ENCODE peak calls at places on chromosome 13, in four cellular contexts. C, Q, H and T are unnamed samples.
A peak's percentile ranks its signal among the peaks of the same experiment; 100 is the strongest.

GRCh38 chr13:114118763-114119123 is 13.7 kb downstream of the RASA3 start:
- DNase-seq in C (no peak), Q (no peak), H (no peak), T (peak; percentile 88)

GRCh38 chr13:35771898-35772297 is 295.4 kb upstream of the MAB21L1 start:
- DNase-seq in C (peak; percentile 80), Q (no peak), H (no peak), T (peak; percentile 92)

GRCh38 chr13:67155898-67156717 is 74.0 kb downstream of the PCDH9 start:
- DNase-seq in C (no peak), Q (no peak), H (no peak), T (no peak)

GRCh38 chr13:43908156-43909126 is 28.7 kb downstream of the LACC1 start:
- DNase-seq in C (peak; percentile 75), Q (no peak), H (no peak), T (peak; percentile 77)

GRCh38 chr13:26558074-26558805 is 757 bp downstream of the WASF3 start:
- DNase-seq in C (no peak), Q (no peak), H (no peak), T (peak; percentile 20)

GRCh38 chr13:19085876-19086275 is 95.7 kb downstream of the TUBA3C start:
- DNase-seq in C (no peak), Q (no peak), H (no peak), T (no peak)

GRCh38 chr13:50320297-50320862 is 305.1 kb downstream of the KCNRG start:
- DNase-seq in C (peak; percentile 48), Q (no peak), H (no peak), T (peak; percentile 38)

GRCh38 chr13:48478401-48478800 is 54.5 kb downstream of the RCBTB2 start:
- DNase-seq in C (no peak), Q (no peak), H (no peak), T (no peak)

GRCh38 chr13:75889427-75889826 is 253.3 kb downstream of the LMO7 start:
- DNase-seq in C (no peak), Q (no peak), H (no peak), T (no peak)

GRCh38 chr13:36160297-36160696 is 29.1 kb upstream of the DCLK1 start:
- DNase-seq in C (no peak), Q (no peak), H (no peak), T (no peak)

GRCh38 chr13:47890146-47890814 is 110.8 kb downstream of the SUCLA2 start:
- DNase-seq in C (no peak), Q (no peak), H (no peak), T (no peak)

GRCh38 chr13:41649659-41650058 is 192.3 kb downstream of the RGCC start:
- DNase-seq in C (no peak), Q (no peak), H (no peak), T (no peak)

GRCh38 chr13:47114030-47114429 is 217.2 kb upstream of the HTR2A start:
- DNase-seq in C (peak; percentile 91), Q (no peak), H (no peak), T (peak; percentile 48)

GRCh38 chr13:28012383-28012782 is 23.9 kb upstream of the URAD start:
- DNase-seq in C (peak; percentile 43), Q (no peak), H (no peak), T (no peak)